ENCODE peak calls at places on chromosomes 1 and 21, in eight cellular contexts. V, B, L, R, S, N, D and I are unnamed samples.
A peak's percentile ranks its signal among the peaks of the same experiment; 100 is the strongest.

GRCh38 chr1:26482921-26483320 is 10.7 kb downstream of the HMGN2 start:
- DNase-seq in N (peak; percentile 68), L (no peak), S (no peak), R (no peak), D (no peak), V (no peak), B (no peak), I (no peak)

GRCh38 chr21:34796518-34797201 is 127.9 kb downstream of the CLIC6 start:
- DNase-seq in S (no peak), N (no peak), L (no peak), B (no peak), D (peak; percentile 35), R (no peak), V (peak; percentile 63), I (no peak)

GRCh38 chr1:24900486-24900849 is 29.6 kb downstream of the RUNX3 start:
- DNase-seq in D (no peak), N (no peak), V (no peak), L (no peak), B (no peak), R (no peak), S (peak; percentile 17), I (no peak)

GRCh38 chr1:26597629-26598039 is 68.1 kb downstream of the RPS6KA1 start:
- DNase-seq in N (peak; percentile 63), D (no peak), S (no peak), R (no peak), B (peak; percentile 53), L (no peak), V (peak; percentile 10), I (no peak)

GRCh38 chr1:227759345-227760300 is 24.4 kb downstream of the SNAP47 start:
- DNase-seq in S (no peak), D (peak; percentile 71), B (peak; percentile 59), R (no peak), L (no peak), N (peak; percentile 99), V (no peak), I (peak; percentile 96)

GRCh38 chr1:115748396-115749130 is 20.0 kb downstream of the CASQ2 start:
- DNase-seq in D (no peak), N (peak; percentile 67), R (no peak), L (no peak), S (no peak), V (no peak), B (no peak), I (no peak)

GRCh38 chr1:64046871-64047270 is 156.6 kb upstream of the UBE2U start:
- DNase-seq in S (no peak), V (no peak), N (no peak), L (no peak), B (no peak), D (no peak), R (no peak), I (no peak)

GRCh38 chr1:201511925-201512539 is 5.1 kb upstream of the CSRP1 start:
- DNase-seq in R (peak; percentile 76), D (peak; percentile 56), L (peak; percentile 83), B (no peak), V (peak; percentile 79), S (peak; percentile 72), N (no peak), I (no peak)

GRCh38 chr21:29335720-29336119 is 37.0 kb downstream of the BACH1 start:
- DNase-seq in N (peak; percentile 61), D (no peak), L (no peak), S (no peak), B (no peak), R (no peak), V (no peak), I (no peak)

GRCh38 chr1:231211005-231211857 is 29.8 kb upstream of the GNPAT start:
- DNase-seq in B (peak; percentile 59), D (peak; percentile 82), V (peak; percentile 63), N (peak; percentile 53), S (peak; percentile 91), R (peak; percentile 79), L (peak; percentile 86), I (peak; percentile 27)

GRCh38 chr1:175471039-175471800 is 272.2 kb downstream of the TNR start:
- DNase-seq in V (peak; percentile 33), R (no peak), L (no peak), B (peak; percentile 28), N (no peak), S (no peak), D (peak; percentile 30), I (no peak)

DNA sequence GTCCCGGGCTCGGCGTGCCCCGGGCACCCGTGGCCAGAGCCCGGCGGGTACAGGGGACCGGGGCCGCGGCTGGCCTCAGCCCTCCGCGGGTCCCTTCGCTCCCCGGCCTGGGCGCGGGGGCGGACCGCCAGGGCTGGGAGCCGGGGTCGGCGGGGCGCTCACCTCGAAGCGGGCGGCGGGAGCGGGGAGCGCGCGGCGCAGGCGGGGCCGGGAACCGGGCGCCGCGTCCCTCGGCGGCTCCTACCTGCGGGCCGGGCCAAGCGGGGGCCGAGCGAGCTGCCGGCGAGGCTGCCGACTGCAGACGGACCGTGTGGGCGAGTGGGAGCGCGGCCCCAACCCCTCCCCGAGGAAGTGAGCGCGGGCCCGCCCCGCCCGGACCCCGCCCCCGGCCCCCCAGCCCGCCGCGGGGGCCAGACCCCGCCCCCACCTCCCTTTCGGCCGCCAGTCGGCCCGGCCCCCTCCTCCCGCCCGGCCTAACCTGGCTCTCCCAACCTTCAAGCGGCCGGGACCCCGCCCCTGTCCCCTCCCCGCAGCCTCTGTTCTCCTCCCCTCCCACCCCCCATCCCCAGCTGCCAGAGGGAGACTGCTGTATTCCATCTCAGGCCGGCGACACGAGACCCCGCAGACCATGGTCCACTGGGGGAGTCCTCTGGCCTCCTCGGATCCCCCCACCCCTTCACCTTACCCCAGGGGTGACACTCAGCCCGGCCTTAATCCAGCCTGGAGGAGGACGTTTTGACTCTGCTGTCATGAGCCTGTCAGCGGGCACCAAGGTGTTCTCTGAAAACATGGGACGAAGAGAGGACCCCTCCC is at the start of gene FHL3:
- DNase-seq in N (peak; percentile 33), D (no peak), B (no peak), V (no peak), S (peak; percentile 75), L (peak; percentile 60), R (peak; percentile 80), I (no peak)
- H3K27ac ChIP-seq in N (peak within 1 kb of the TSS; percentile 88), D (no peak within 1 kb of the TSS), B (peak within 1 kb of the TSS; percentile 85), V (peak within 1 kb of the TSS; percentile 71), S (peak within 1 kb of the TSS; percentile 89), L (peak within 1 kb of the TSS; percentile 74), R (peak within 1 kb of the TSS; percentile 91), I (peak within 1 kb of the TSS; percentile 31)

DNA sequence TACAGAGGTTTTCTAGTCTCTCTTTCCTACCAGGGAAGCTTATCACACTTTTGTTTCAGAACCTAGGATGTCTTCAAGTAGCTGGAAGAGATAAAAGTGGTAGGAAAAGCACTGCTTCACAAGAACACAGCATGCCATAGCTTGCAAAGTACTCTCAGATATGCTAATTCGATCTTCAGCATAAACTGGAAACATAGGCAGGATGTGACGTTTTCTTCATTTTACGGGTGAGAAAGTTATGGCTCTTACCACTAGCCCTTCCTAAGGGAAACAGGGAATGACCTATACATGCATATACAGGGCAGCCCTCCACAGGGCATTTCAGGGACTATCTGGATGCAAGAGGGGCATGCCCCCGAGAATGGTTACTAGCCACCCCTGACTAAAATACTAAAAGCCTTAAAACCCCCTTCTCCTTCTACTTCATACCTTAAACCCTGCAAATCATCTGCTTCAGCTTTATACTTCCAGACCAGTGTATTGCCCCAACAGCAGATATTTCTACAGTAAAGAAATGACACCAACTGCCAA is 2.5 kb downstream of the C1orf116 start:
- DNase-seq in L (no peak), N (no peak), R (no peak), D (no peak), V (no peak), B (no peak), S (no peak), I (no peak)
- H3K4me3 ChIP-seq in L (no peak overlapping the region), N (no peak overlapping the region), R (no peak overlapping the region), D (no peak overlapping the region), V (peak overlapping the region; percentile 55), B (no peak overlapping the region), S (peak overlapping the region; percentile 10), I (no peak overlapping the region)

GRCh38 chr1:214187933-214188332 is 93.0 kb upstream of the SMYD2 start:
- DNase-seq in S (no peak), L (no peak), V (no peak), B (no peak), N (no peak), D (no peak), R (no peak), I (no peak)
- H3K27me3 ChIP-seq in S (peaks cover 29% of the 10 kb centered on the region), L (no peaks in the 10 kb centered on the region), V (peaks cover 3% of the 10 kb centered on the region), B (peaks cover 53% of the 10 kb centered on the region), N (peaks cover 44% of the 10 kb centered on the region), D (no peaks in the 10 kb centered on the region), R (peaks cover 25% of the 10 kb centered on the region), I (peaks cover 58% of the 10 kb centered on the region)

DNA sequence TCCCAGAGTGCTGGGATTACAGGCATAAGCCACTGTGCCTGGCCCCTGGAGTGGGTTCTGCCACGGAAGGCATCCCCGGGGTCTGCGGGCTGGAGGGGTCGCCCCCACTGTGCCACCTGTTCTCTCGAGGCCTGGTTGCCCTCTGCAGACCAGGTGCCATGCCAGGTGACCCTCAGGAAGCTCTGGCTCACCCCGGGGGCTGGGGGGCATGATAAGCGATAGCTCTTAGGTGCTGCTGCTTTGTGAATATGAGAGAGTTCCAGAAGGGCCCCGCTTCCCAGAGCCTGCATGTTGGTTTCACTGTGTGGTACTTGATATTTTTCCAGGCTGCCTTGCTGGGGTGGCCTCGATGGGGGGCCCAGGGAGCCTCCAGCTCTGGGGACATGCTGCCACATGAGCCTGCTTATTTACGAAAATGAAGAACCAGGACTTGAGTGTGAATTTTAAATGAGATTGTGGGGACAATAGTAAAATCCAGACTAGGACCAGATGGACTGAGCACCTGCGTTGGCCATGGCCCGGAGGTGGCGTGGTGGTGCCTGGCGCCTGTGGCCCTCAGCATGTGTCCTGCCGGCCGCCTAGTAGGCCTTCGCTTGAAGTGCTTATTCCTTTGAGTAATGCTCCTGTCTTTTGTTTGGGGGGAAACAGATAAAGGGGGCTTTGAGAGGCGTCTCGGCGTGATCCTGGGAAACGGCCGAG is 7.3 kb downstream of the SKI start:
- DNase-seq in D (no peak), S (no peak), L (no peak), N (no peak), B (no peak), V (no peak), R (no peak), I (no peak)
- H3K27ac ChIP-seq in D (peak overlapping the region; percentile 58), S (peak overlapping the region; percentile 89), L (peak overlapping the region; percentile 85), N (peak overlapping the region; percentile 86), B (no peak overlapping the region), V (peak overlapping the region; percentile 93), R (peak overlapping the region; percentile 79), I (peak overlapping the region; percentile 31)

GRCh38 chr1:155241851-155242264 is 13.4 kb downstream of the ENTREP3 start:
- DNase-seq in V (no peak), L (no peak), D (no peak), S (no peak), R (no peak), N (no peak), B (no peak), I (no peak)

GRCh38 chr1:155245163-155245524 is 10.1 kb downstream of the ENTREP3 start:
- DNase-seq in L (no peak), D (no peak), S (no peak), B (no peak), V (no peak), N (no peak), R (no peak), I (no peak)

GRCh38 chr1:155244368-155245162 is 10.7 kb downstream of the ENTREP3 start:
- DNase-seq in D (peak; percentile 99), N (peak; percentile 100), R (peak; percentile 95), V (peak; percentile 96), S (peak; percentile 97), L (peak; percentile 97), B (peak; percentile 95), I (peak; percentile 99)

GRCh38 chr1:155242805-155243358 is 12.4 kb downstream of the ENTREP3 start:
- DNase-seq in L (no peak), B (no peak), V (no peak), R (no peak), S (no peak), N (no peak), D (no peak), I (no peak)

GRCh38 chr1:155241069-155241679 is 14.1 kb downstream of the ENTREP3 start:
- DNase-seq in D (peak; percentile 91), L (peak; percentile 85), S (peak; percentile 80), B (no peak), V (peak; percentile 81), R (no peak), N (peak; percentile 83), I (peak; percentile 59)
- H3K4me3 ChIP-seq in D (peak overlapping the region; percentile 51), L (no peak overlapping the region), S (peak overlapping the region; percentile 35), B (peak overlapping the region; percentile 64), V (peak overlapping the region; percentile 23), R (peak overlapping the region; percentile 27), N (peak overlapping the region; percentile 40), I (peak overlapping the region; percentile 61)